ENCODE peak calls at places on chromosomes 13 and 19, in nine cellular contexts. G is upper lobe of right lung, W is H9, Z is kidney, D is ascending aorta, Y is IMR-90, J is body of pancreas, N is colonic mucosa, V is cardiac muscle cell. U is an unnamed sample. For H3K4me1, the result is how much of the 10 kb centered on the place peaks cover.

GRCh38 chr19:7864719-7865074 is 9.5 kb downstream of the PRR36 start:
- DNase-seq in G (no peak), W (no peak), Z (peak), D (no peak), Y (no peak), J (no peak), N (no peak), V (no peak), U (no peak)

GRCh38 chr19:7657047-7657779 is 11.6 kb upstream of the RETN start:
- DNase-seq in G (peak), W (no peak), Z (no peak), D (no peak), Y (no peak), J (peak), N (no peak), V (peak), U (no peak)

GRCh38 chr13:88068975-88069374 is 397.8 kb downstream of the SLITRK5 start:
- DNase-seq in G (peak), W (peak), Z (peak), D (no peak), Y (no peak), J (peak), N (no peak), V (no peak), U (no peak)

GRCh38 chr13:45226024-45226423 is 25.2 kb upstream of the KCTD4 start:
- DNase-seq in G (no peak), W (no peak), Z (no peak), D (no peak), Y (no peak), J (no peak), N (no peak), V (no peak), U (no peak)

GRCh38 chr13:30156826-30157615 is 150.3 kb downstream of the KATNAL1 start:
- DNase-seq in G (no peak), W (no peak), Z (no peak), D (no peak), Y (no peak), J (no peak), N (no peak), V (no peak), U (no peak)

GRCh38 chr13:29496241-29496712 is 99.2 kb downstream of the SLC7A1 start:
- DNase-seq in G (peak), W (no peak), Z (no peak), D (peak), Y (no peak), J (peak), N (no peak), V (peak), U (no peak)

GRCh38 chr13:43303040-43303729 is 279.8 kb downstream of the DNAJC15 start:
- DNase-seq in G (no peak), W (peak), Z (peak), D (no peak), Y (peak), J (peak), N (peak), V (peak), U (peak)

GRCh38 chr19:49570138-49570856 is 10.1 kb downstream of the NOSIP start:
- DNase-seq in G (no peak), W (peak), Z (no peak), D (no peak), Y (peak), J (peak), N (peak), V (peak), U (no peak)

GRCh38 chr13:97856001-97856675 is 97.3 kb upstream of the IPO5 start:
- DNase-seq in G (peak), W (no peak), Z (peak), D (no peak), Y (no peak), J (peak), N (peak), V (peak), U (peak)

GRCh38 chr19:55694656-55695491 is 19.8 kb downstream of the EPN1 start:
- DNase-seq in G (peak), W (no peak), Z (no peak), D (no peak), Y (no peak), J (no peak), N (no peak), V (no peak), U (no peak)

GRCh38 chr19:43739836-43740235 is 14.9 kb downstream of the SMG9 start:
- DNase-seq in G (no peak), W (no peak), Z (no peak), D (no peak), Y (no peak), J (no peak), N (peak), V (no peak), U (no peak)

GRCh38 chr13:93673885-93674284 is 447.3 kb downstream of the GPC6 start:
- DNase-seq in G (no peak), W (no peak), Z (no peak), D (no peak), Y (no peak), J (no peak), N (no peak), V (no peak), U (no peak)

GRCh38 chr19:49749771-49750170 is 13.3 kb downstream of the TSKS start:
- DNase-seq in G (no peak), W (no peak), Z (no peak), D (no peak), Y (peak), J (no peak), N (no peak), V (no peak), U (no peak)

GRCh38 chr19:45250216-45250831 is 747 bp upstream of the MARK4 start:
- DNase-seq in G (no peak), W (no peak), Z (no peak), D (no peak), Y (no peak), J (no peak), N (no peak), V (no peak), U (no peak)

GRCh38 chr19:8064866-8065486 is 12.4 kb downstream of the CCL25 start:
- DNase-seq in G (no peak), W (no peak), Z (no peak), D (no peak), Y (no peak), J (no peak), N (no peak), V (no peak), U (no peak)

GRCh38 chr13:27080018-27080948 is 91.3 kb downstream of the USP12 start:
- DNase-seq in G (no peak), W (no peak), Z (no peak), D (no peak), Y (no peak), J (no peak), N (no peak), V (no peak), U (no peak)

GRCh38 chr19:39362682-39363657 is 20.7 kb downstream of the SAMD4B start:
- DNase-seq in G (peak), W (no peak), Z (no peak), D (no peak), Y (peak), J (no peak), N (no peak), V (peak), U (peak)

GRCh38 chr19:55305491-55305890 is 19.6 kb downstream of the TMEM150B start:
- DNase-seq in G (no peak), W (peak), Z (no peak), D (no peak), Y (no peak), J (peak), N (peak), V (peak), U (no peak)

GRCh38 chr19:33621065-33621785 is 528 bp upstream of the CHST8 start:
- DNase-seq in G (no peak), W (no peak), Z (peak), D (no peak), Y (no peak), J (no peak), N (no peak), V (no peak), U (no peak)

GRCh38 chr19:7926021-7926726 is at the start of gene CTXN1:
- DNase-seq in G (peak), W (peak), Z (peak), D (no peak), Y (no peak), J (peak), N (peak), V (peak), U (peak)

GRCh38 chr13:30831515-30831914 is 74.6 kb upstream of the MEDAG start:
- DNase-seq in G (no peak), W (no peak), Z (no peak), D (no peak), Y (no peak), J (no peak), N (peak), V (no peak), U (no peak)

GRCh38 chr19:3358919-3359849 is 7.2 kb upstream of the NFIC start:
- DNase-seq in G (peak), W (no peak), Z (peak), D (no peak), Y (peak), J (peak), N (peak), V (peak), U (peak)

GRCh38 chr13:78657699-78658629 is 991 bp downstream of the OBI1 start:
- DNase-seq in G (no peak), W (peak), Z (no peak), D (no peak), Y (peak), J (no peak), N (no peak), V (peak), U (no peak)

GRCh38 chr19:3904233-3904632 is 23.7 kb downstream of the ATCAY start:
- DNase-seq in G (no peak), W (no peak), Z (no peak), D (no peak), Y (no peak), J (no peak), N (no peak), V (no peak), U (no peak)

GRCh38 chr13:21043898-21044297 is 17.5 kb downstream of the LATS2 start:
- DNase-seq in G (no peak), W (no peak), Z (no peak), D (no peak), Y (peak), J (no peak), N (no peak), V (peak), U (no peak)

GRCh38 chr19:22427587-22428298 is 5.6 kb upstream of the ZNF98 start:
- DNase-seq in G (no peak), W (no peak), Z (peak), D (no peak), Y (no peak), J (peak), N (no peak), V (no peak), U (no peak)

GRCh38 chr19:30000862-30001261 is 58.8 kb downstream of the URI1 start:
- DNase-seq in G (no peak), W (no peak), Z (no peak), D (no peak), Y (no peak), J (no peak), N (no peak), V (no peak), U (no peak)

GRCh38 chr19:30001301-30001700 is 59.3 kb downstream of the URI1 start:
- DNase-seq in G (no peak), W (no peak), Z (no peak), D (no peak), Y (no peak), J (no peak), N (no peak), V (no peak), U (no peak)

GRCh38 chr19:29999490-29999889 is 57.5 kb downstream of the URI1 start:
- DNase-seq in G (no peak), W (no peak), Z (no peak), D (no peak), Y (no peak), J (no peak), N (no peak), V (no peak), U (no peak)

GRCh38 chr19:30003862-30004261 is 61.8 kb downstream of the URI1 start:
- DNase-seq in G (no peak), W (no peak), Z (no peak), D (no peak), Y (no peak), J (no peak), N (no peak), V (no peak), U (no peak)

GRCh38 chr19:30001794-30002193 is 59.8 kb downstream of the URI1 start:
- DNase-seq in G (no peak), W (no peak), Z (no peak), D (no peak), Y (peak), J (no peak), N (no peak), V (peak), U (no peak)
- TF ChIP-seq CTCF in G (no peak), W (no peak), Z (no peak), D (no peak), Y (peak), J (no peak), N (no peak), V (peak), U (no peak)

DNA sequence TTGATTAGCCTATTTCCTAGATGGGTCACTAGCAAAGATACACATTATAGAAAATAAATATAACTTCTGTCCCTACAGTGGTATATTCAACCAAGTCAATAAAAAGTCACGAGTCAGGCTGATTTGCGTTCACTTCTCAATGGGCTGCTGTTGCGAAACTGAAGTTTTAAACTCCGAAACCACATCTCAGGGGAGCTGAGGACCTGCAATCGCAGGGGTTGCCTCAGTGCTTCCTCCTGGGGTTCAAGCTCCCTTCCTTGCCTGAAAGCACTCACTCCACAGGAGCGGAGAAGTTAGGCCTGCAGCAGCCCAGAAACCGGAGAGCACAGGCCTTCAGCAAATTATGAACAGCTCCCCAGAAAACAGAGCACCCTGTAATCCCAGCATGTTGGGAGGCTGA is 39.6 kb downstream of the RAB20 start:
- DNase-seq in G (no peak), W (no peak), Z (peak), D (no peak), Y (no peak), J (peak), N (no peak), V (peak), U (peak)
- H3K4me1 ChIP-seq in G (half or more), W (under half), Z (under half), D (under half), Y (under half), J (half or more), N (under half), V (under half), U (half or more)

GRCh38 chr19:15453091-15453498 is 3.3 kb upstream of the WIZ start:
- DNase-seq in G (no peak), W (peak), Z (peak), D (no peak), Y (no peak), J (no peak), N (no peak), V (peak), U (no peak)
- TF ChIP-seq CTCF in G (peak), W (peak), Z (no peak), D (peak), Y (peak), J (peak), N (no peak), V (peak), U (no peak)

DNA sequence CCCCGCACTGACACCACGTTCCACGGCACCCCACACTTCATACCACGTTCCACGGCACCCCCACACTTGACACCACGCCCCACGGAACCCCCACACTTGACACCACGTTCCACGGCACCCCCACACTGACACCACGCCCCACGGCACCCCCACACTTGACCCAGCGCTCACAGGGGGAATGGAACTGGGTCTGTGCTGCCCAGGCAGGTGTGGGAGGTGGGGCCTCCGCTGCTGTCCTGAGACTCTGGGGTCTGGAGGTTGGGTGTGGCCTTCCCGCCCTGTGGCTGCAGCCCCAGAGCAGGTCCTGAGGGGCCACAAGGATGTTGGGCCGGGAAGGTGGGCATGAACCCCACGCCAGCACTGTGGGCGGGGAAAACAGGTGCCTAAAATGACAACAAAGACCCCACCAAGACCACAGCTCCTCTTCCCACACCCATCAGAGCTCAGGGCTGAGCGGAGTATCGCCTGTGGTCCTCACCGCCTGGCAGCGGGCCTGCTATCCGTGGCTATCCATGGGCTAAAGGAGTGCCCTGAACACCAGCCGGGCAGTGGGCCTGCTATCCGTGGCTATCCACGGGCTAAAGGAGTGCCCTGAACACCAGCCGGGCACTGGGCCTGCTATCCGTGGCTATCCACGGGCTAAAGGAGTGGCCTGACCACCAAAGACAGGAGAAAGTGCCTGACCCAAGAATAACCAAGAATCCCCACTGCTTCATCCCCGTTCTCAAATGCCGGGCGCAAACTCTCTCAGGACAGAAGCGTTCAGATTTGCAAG is 59.9 kb upstream of the C13orf46 start:
- DNase-seq in G (no peak), W (no peak), Z (no peak), D (no peak), Y (no peak), J (no peak), N (no peak), V (no peak), U (no peak)
- H3K4me1 ChIP-seq in G (under half), W (under half), Z (under half), D (under half), Y (under half), J (under half), N (under half), V (under half), U (under half)

GRCh38 chr13:100674848-100675659 is 459 bp upstream of the TMTC4 start:
- DNase-seq in G (peak), W (peak), Z (peak), D (peak), Y (peak), J (peak), N (peak), V (peak), U (peak)
- TF ChIP-seq CTCF in G (peak), W (peak), Z (peak), D (no peak), Y (peak), J (peak), N (no peak), V (peak), U (peak)